ENCODE peak calls at places on chromosomes 2 and 18, in nine cellular contexts. O, Q, B, A, M, R, I, W and S are unnamed samples.

GRCh38 chr2:118249531-118249930 is 161.3 kb downstream of the INSIG2 start:
- DNase-seq in O (no peak), Q (no peak), B (no peak), A (no peak), M (no peak), R (no peak), I (no peak), W (no peak), S (no peak)

GRCh38 chr18:79529991-79530390 is 134.3 kb downstream of the NFATC1 start:
- DNase-seq in O (no peak), Q (no peak), B (no peak), A (no peak), M (peak; percentile 38), R (no peak), I (no peak), W (no peak), S (no peak)

GRCh38 chr2:27721884-27722485 is 49.5 kb upstream of the MRPL33 start:
- DNase-seq in O (no peak), Q (no peak), B (no peak), A (no peak), M (no peak), R (no peak), I (no peak), W (no peak), S (no peak)

GRCh38 chr2:58428553-58429284 is 187.6 kb upstream of the FANCL start:
- DNase-seq in O (no peak), Q (no peak), B (no peak), A (peak; percentile 13), M (peak; percentile 35), R (no peak), I (no peak), W (peak; percentile 37), S (no peak)

GRCh38 chr2:226575928-226576327 is 223.7 kb downstream of the IRS1 start:
- DNase-seq in O (no peak), Q (no peak), B (no peak), A (no peak), M (no peak), R (no peak), I (no peak), W (no peak), S (no peak)

GRCh38 chr2:15788458-15789229 is 151.7 kb upstream of the MYCN start:
- DNase-seq in O (no peak), Q (no peak), B (no peak), A (no peak), M (no peak), R (no peak), I (no peak), W (no peak), S (no peak)

GRCh38 chr2:215698566-215698965 is 262.7 kb upstream of the FN1 start:
- DNase-seq in O (peak; percentile 89), Q (no peak), B (peak; percentile 46), A (no peak), M (no peak), R (no peak), I (no peak), W (no peak), S (peak; percentile 99)

GRCh38 chr2:168348076-168348475 is 100.7 kb upstream of the STK39 start:
- DNase-seq in O (peak; percentile 60), Q (peak; percentile 18), B (peak; percentile 49), A (peak; percentile 20), M (no peak), R (no peak), I (peak; percentile 73), W (no peak), S (no peak)

GRCh38 chr2:127255146-127255545 is 35.0 kb upstream of the CYP27C1 start:
- DNase-seq in O (no peak), Q (no peak), B (no peak), A (no peak), M (no peak), R (no peak), I (peak; percentile 15), W (no peak), S (no peak)

GRCh38 chr2:106156305-106157288 is 37.5 kb downstream of the UXS1 start:
- DNase-seq in O (no peak), Q (no peak), B (no peak), A (no peak), M (no peak), R (no peak), I (no peak), W (no peak), S (no peak)

GRCh38 chr2:27149575-27150405 is 986 bp downstream of the TCF23 start:
- DNase-seq in O (no peak), Q (no peak), B (no peak), A (peak; percentile 48), M (no peak), R (no peak), I (no peak), W (no peak), S (no peak)

GRCh38 chr2:47905454-47906260 is 641 bp downstream of the FBXO11 start:
- DNase-seq in O (peak; percentile 67), Q (peak; percentile 66), B (peak; percentile 49), A (peak; percentile 65), M (peak; percentile 76), R (peak; percentile 57), I (no peak), W (peak; percentile 32), S (no peak)

GRCh38 chr2:1645761-1646476 is 98.4 kb downstream of the PXDN start:
- DNase-seq in O (no peak), Q (no peak), B (no peak), A (no peak), M (no peak), R (no peak), I (no peak), W (no peak), S (no peak)

GRCh38 chr2:237304763-237305514 is 109.0 kb downstream of the COL6A3 start:
- DNase-seq in O (peak; percentile 71), Q (no peak), B (no peak), A (no peak), M (no peak), R (no peak), I (no peak), W (no peak), S (peak; percentile 90)

GRCh38 chr18:6775237-6775636 is 45.7 kb downstream of the ARHGAP28 start:
- DNase-seq in O (no peak), Q (no peak), B (no peak), A (no peak), M (no peak), R (no peak), I (no peak), W (no peak), S (no peak)

GRCh38 chr2:239558661-239559060 is 157.8 kb upstream of the HDAC4 start:
- DNase-seq in O (no peak), Q (no peak), B (no peak), A (no peak), M (no peak), R (no peak), I (no peak), W (no peak), S (no peak)

GRCh38 chr2:72572501-72572900 is 253.3 kb downstream of the EXOC6B start:
- DNase-seq in O (peak; percentile 86), Q (no peak), B (no peak), A (no peak), M (no peak), R (no peak), I (no peak), W (no peak), S (no peak)

GRCh38 chr2:223314831-223315230 is 262.8 kb downstream of the KCNE4 start:
- DNase-seq in O (no peak), Q (no peak), B (no peak), A (no peak), M (no peak), R (no peak), I (no peak), W (no peak), S (no peak)

GRCh38 chr18:3623769-3624545 is 174.0 kb downstream of the TGIF1 start:
- DNase-seq in O (peak; percentile 98), Q (peak; percentile 70), B (no peak), A (peak; percentile 40), M (peak; percentile 71), R (peak; percentile 81), I (peak; percentile 98), W (peak; percentile 94), S (peak; percentile 98)
- H3K4me3 ChIP-seq in O (peak overlapping the region; percentile 41), Q (no peak overlapping the region), B (no peak overlapping the region), A (no peak overlapping the region), M (no peak overlapping the region), R (peak overlapping the region; percentile 52), I (peak overlapping the region; percentile 37), W (peak overlapping the region; percentile 58), S (peak overlapping the region; percentile 16)

GRCh38 chr2:148968776-148969175 is 69.7 kb upstream of the LYPD6B start:
- DNase-seq in O (no peak), Q (no peak), B (no peak), A (no peak), M (no peak), R (no peak), I (no peak), W (no peak), S (no peak)

GRCh38 chr2:148966432-148966758 is 72.1 kb upstream of the LYPD6B start:
- DNase-seq in O (no peak), Q (no peak), B (no peak), A (no peak), M (no peak), R (no peak), I (no peak), W (no peak), S (no peak)

GRCh38 chr2:148965596-148966431 is 72.7 kb upstream of the LYPD6B start:
- DNase-seq in O (no peak), Q (no peak), B (no peak), A (no peak), M (no peak), R (no peak), I (no peak), W (no peak), S (no peak)

GRCh38 chr2:148967056-148967455 is 71.4 kb upstream of the LYPD6B start:
- DNase-seq in O (no peak), Q (no peak), B (no peak), A (no peak), M (no peak), R (no peak), I (no peak), W (no peak), S (no peak)

GRCh38 chr2:148967484-148967883 is 71.0 kb upstream of the LYPD6B start:
- DNase-seq in O (peak; percentile 22), Q (no peak), B (no peak), A (no peak), M (no peak), R (no peak), I (no peak), W (no peak), S (no peak)
- TF ChIP-seq CTCF in O (no peak), Q (no peak), B (no peak), A (no peak), M (no peak), R (no peak), I (peak; percentile 41), W (no peak), S (peak; percentile 10)

GRCh38 chr18:74376523-74376922 is 60.9 kb downstream of the C18orf63 start:
- DNase-seq in O (no peak), Q (no peak), B (no peak), A (no peak), M (no peak), R (no peak), I (no peak), W (no peak), S (no peak)
- H3K4me3 ChIP-seq in O (no peak overlapping the region), Q (no peak overlapping the region), B (no peak overlapping the region), A (no peak overlapping the region), M (no peak overlapping the region), R (no peak overlapping the region), I (no peak overlapping the region), W (no peak overlapping the region), S (no peak overlapping the region)

DNA sequence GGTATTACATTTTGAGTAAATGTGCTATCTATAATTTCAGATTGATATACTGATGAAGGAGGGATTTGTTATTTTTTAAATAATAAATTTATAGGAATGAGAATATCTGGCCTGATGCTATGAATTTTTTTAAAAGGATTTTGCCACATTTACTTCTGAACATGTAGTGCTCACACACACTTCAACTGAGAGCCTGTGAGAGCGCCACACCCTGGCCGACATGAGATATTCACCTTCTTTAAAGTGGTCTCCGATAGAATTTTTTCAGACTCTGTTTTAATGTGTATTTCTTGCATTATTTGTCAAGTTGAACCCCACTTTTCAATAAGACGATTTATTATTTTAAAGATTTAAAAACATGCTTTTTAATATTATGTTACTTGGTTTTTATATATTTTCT is 813.3 kb downstream of the DCC start:
- DNase-seq in O (peak; percentile 1), Q (no peak), B (no peak), A (no peak), M (no peak), R (no peak), I (peak; percentile 2), W (no peak), S (no peak)
- TF ChIP-seq CTCF in O (no peak), Q (no peak), B (no peak), A (no peak), M (peak; percentile 26), R (no peak), I (peak; percentile 21), W (peak; percentile 43), S (no peak)